ENCODE peak calls at places on chromosomes 5 and 9, in ten cellular contexts. J, E, Y, T, Q, K, S, N, O and L are unnamed samples.
A peak's percentile ranks its signal among the peaks of the same experiment; 100 is the strongest.

GRCh38 chr5:77129386-77129785 is 42.3 kb upstream of the ZBED3 start:
- DNase-seq in O (peak; percentile 16), T (no peak), S (no peak), Y (no peak), J (peak; percentile 46), N (peak; percentile 16), E (no peak), K (peak; percentile 80), Q (peak; percentile 17), L (no peak)

GRCh38 chr5:61823796-61824195 is 482.2 kb upstream of the KIF2A start:
- DNase-seq in Q (no peak), K (no peak), N (no peak), O (no peak), J (no peak), E (no peak), S (no peak), T (no peak), Y (no peak), L (no peak)

GRCh38 chr9:22097712-22098111 is 88.6 kb upstream of the CDKN2B start:
- DNase-seq in J (no peak), Q (no peak), K (no peak), Y (no peak), N (no peak), E (no peak), T (no peak), O (no peak), S (no peak), L (no peak)

GRCh38 chr5:41414598-41414997 is 95.8 kb downstream of the PLCXD3 start:
- DNase-seq in E (no peak), Q (peak; percentile 24), T (no peak), S (peak; percentile 63), O (peak; percentile 67), N (no peak), J (no peak), Y (no peak), K (no peak), L (peak; percentile 66)

GRCh38 chr5:133943475-133943817 is 25.0 kb downstream of the C5orf15 start:
- DNase-seq in K (no peak), N (no peak), J (no peak), S (no peak), T (no peak), Y (no peak), O (no peak), E (no peak), Q (no peak), L (no peak)

GRCh38 chr5:172245823-172246222 is 37.7 kb downstream of the UBTD2 start:
- DNase-seq in S (no peak), E (no peak), J (peak; percentile 42), Y (no peak), N (no peak), T (no peak), Q (no peak), O (no peak), K (no peak), L (no peak)

GRCh38 chr9:114034176-114034575 is 43.9 kb downstream of the AMBP start:
- DNase-seq in J (no peak), O (no peak), Q (no peak), K (no peak), S (no peak), Y (no peak), T (peak; percentile 64), E (peak; percentile 10), N (no peak), L (peak; percentile 46)

GRCh38 chr5:179208706-179209358 is 136.4 kb downstream of the ADAMTS2 start:
- DNase-seq in O (no peak), N (no peak), S (no peak), J (no peak), T (no peak), K (no peak), Q (no peak), E (no peak), Y (no peak), L (no peak)

GRCh38 chr5:38633505-38633904 is 77.1 kb upstream of the LIFR start:
- DNase-seq in O (no peak), S (no peak), J (no peak), K (no peak), Y (no peak), T (no peak), N (no peak), E (no peak), Q (no peak), L (no peak)

GRCh38 chr9:110189001-110189400 is 19.0 kb downstream of the C9orf152 start:
- DNase-seq in T (no peak), Q (no peak), K (no peak), Y (peak; percentile 77), E (peak; percentile 78), S (no peak), J (no peak), N (peak; percentile 94), O (no peak), L (peak; percentile 90)

GRCh38 chr5:180832638-180833068 is 28.4 kb downstream of the ZFP62 start:
- DNase-seq in N (no peak), Q (no peak), E (no peak), Y (peak; percentile 39), T (no peak), O (no peak), S (no peak), J (no peak), K (no peak), L (no peak)

GRCh38 chr9:83976372-83976771 is 3.6 kb downstream of the HNRNPK start:
- DNase-seq in K (no peak), E (no peak), Q (no peak), J (no peak), N (no peak), S (no peak), T (no peak), Y (no peak), O (no peak), L (no peak)

DNA sequence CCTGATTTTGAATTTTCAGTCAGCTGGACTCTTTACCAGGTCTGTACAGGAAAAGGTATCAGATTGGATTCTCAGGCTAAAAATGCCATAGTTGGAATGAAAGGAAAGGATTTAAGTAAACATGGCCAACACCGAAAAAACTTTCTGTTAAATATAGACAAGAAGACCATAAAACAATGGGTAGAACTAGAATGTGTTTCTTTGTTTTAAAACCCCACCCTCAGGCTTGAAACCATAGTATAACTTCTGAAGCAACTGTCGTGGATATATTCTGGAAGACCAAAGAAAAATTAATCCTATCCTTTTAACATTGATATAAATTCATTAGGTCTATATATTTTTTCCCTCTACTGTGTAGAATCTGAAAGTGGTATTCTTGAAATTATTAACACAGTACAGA is 118.6 kb upstream of the HAPLN1 start:
- DNase-seq in J (no peak), S (no peak), N (no peak), Y (no peak), T (no peak), Q (no peak), O (no peak), K (no peak), E (no peak), L (no peak)
- TF ChIP-seq POLR2AphosphoS5 in J (no peak), S (no peak), N (no peak), Y (no peak), T (no peak), Q (no peak), O (no peak), K (no peak), E (no peak), L (no peak)

DNA sequence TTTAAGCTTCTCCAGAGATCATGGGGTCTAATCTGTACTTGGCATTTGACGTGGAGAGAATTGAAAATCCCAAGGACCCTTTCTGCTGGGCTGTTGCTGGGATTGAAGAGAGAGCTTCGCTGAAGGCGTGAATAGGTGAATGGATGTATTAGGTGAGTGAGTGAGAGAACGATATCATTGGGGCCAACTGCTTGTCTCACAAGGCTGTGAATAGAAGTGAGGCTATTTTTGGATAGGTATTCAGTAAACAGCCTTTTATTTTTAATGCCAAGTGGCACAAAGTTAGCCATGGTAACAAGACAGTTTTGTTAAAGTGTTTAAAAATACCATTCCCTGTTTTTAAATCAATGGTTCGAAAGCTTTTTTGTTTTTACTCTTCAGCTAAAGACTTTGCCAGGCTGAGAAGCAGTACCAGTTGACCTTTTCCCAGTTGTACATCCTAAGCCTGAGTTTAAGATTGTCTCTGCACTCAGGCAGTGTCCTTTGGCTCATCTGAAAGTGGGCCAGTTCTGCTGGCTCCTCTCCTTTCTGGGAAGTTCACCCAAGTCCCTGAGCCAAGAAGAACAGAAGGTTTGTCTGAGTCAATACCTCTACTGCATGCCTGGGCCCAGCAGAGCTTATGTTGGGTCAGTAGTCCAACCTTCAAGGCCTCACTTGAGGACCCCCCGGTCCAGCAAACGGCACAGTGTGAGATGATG is 156.4 kb downstream of the MACROH2A1 start:
- DNase-seq in K (no peak), E (peak; percentile 33), S (no peak), N (no peak), O (no peak), Y (peak; percentile 36), J (no peak), T (no peak), Q (no peak), L (peak; percentile 92)
- TF ChIP-seq POLR2AphosphoS5 in K (no peak), E (no peak), S (no peak), N (no peak), O (no peak), Y (peak; percentile 58), J (no peak), T (no peak), Q (no peak), L (peak; percentile 70)

GRCh38 chr9:74887981-74888370 is 255 bp upstream of the TRPM6 start:
- DNase-seq in T (no peak), K (no peak), Y (no peak), S (no peak), N (no peak), E (no peak), O (no peak), Q (no peak), J (no peak), L (no peak)

DNA sequence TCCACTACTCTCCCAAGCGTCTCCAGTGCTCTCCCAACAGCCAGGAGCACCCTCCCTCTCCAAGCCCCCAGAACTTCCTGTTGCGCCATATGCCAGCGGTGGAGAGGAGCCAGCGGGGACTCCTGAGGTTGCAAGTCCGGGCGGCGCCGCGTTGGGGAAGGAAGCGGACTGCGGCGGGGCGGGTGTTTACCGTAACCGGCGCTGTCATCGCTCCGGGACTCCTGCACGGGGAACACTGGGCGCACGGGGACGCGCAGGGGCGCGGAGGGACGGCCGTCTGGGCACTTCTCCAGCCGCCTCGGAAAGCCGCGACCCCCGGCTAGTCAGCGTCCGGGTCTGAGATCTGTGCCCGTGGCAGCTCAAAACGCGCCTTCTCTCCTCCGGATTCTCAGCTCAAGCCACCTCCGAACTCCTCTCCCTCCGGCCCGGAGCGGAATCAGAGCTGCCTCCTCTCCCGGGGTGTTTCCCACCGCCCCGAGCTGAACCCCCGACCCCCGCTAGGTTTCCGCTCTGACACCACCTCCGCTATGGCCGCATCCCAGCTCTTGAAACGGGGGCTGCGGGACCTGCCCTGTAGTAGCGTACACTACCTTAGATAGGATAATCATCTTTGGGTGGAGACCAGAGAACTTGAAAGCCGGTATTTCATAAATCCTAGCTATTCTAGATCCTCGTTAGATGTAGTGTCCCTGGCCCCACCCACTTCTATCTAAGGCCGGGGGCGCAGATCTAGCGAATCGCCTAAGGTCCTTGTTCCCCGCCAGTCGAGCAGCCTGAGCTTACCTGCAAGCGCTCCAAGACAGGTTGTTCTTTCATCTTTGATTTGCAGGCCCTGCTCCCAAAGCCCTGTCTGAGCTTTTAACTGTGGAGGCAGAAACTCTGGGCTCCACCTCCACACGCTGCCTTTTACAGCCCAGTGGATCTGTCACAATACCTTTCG is at the start of gene TRPM6:
- DNase-seq in N (peak; percentile 90), Q (peak; percentile 48), O (peak; percentile 42), J (peak; percentile 60), Y (peak; percentile 84), E (peak; percentile 72), K (peak; percentile 83), S (no peak), T (peak; percentile 95), L (peak; percentile 89)
- TF ChIP-seq POLR2AphosphoS5 in N (peak; percentile 76), Q (no peak), O (peak; percentile 63), J (no peak), Y (peak; percentile 66), E (peak; percentile 66), K (peak; percentile 42), S (no peak), T (peak; percentile 87), L (peak; percentile 34)

GRCh38 chr5:138032572-138033274 is at the start of gene FAM13B:
- DNase-seq in Q (peak; percentile 80), T (peak; percentile 96), J (peak; percentile 97), S (no peak), E (peak; percentile 61), Y (peak; percentile 82), N (peak; percentile 67), O (peak; percentile 32), K (peak; percentile 76), L (peak; percentile 90)
- TF ChIP-seq POLR2AphosphoS5 in Q (peak; percentile 83), T (peak; percentile 95), J (peak; percentile 94), S (peak; percentile 87), E (peak; percentile 64), Y (peak; percentile 89), N (peak; percentile 72), O (peak; percentile 96), K (peak; percentile 96), L (peak; percentile 94)